ENCODE peak calls at places on chromosomes 12 and 14, in six cellular contexts. P, D, R, Q, F and K are unnamed samples.

GRCh38 chr14:101235042-101235871 is 326.0 kb upstream of the DIO3 start:
- DNase-seq in P (no peak), D (peak), R (peak), Q (peak), F (peak), K (no peak)

GRCh38 chr14:47442206-47442605 is 233.2 kb downstream of the MDGA2 start:
- DNase-seq in P (no peak), D (no peak), R (no peak), Q (peak), F (peak), K (no peak)

GRCh38 chr12:2273288-2273687 is 220.5 kb downstream of the CACNA1C start:
- DNase-seq in P (no peak), D (no peak), R (no peak), Q (peak), F (no peak), K (no peak)

GRCh38 chr14:36981832-36982528 is 190.4 kb downstream of the SLC25A21 start:
- DNase-seq in P (no peak), D (no peak), R (no peak), Q (peak), F (peak), K (no peak)

GRCh38 chr14:35818346-35819115 is 7.6 kb upstream of the BRMS1L start:
- DNase-seq in P (no peak), D (peak), R (no peak), Q (peak), F (peak), K (no peak)

GRCh38 chr12:116759783-116760581 is 21.9 kb downstream of the RNFT2 start:
- DNase-seq in P (no peak), D (no peak), R (no peak), Q (no peak), F (no peak), K (no peak)

GRCh38 chr14:53304726-53305381 is 151.7 kb upstream of the DDHD1 start:
- DNase-seq in P (no peak), D (no peak), R (no peak), Q (no peak), F (no peak), K (no peak)

GRCh38 chr14:82313889-82314288 is 780.2 kb upstream of the SEL1L start:
- DNase-seq in P (no peak), D (no peak), R (no peak), Q (no peak), F (no peak), K (no peak)

GRCh38 chr12:97426485-97427116 is 36.0 kb upstream of the RMST start:
- DNase-seq in P (no peak), D (no peak), R (no peak), Q (no peak), F (no peak), K (no peak)

GRCh38 chr14:38835874-38836273 is 267.2 kb downstream of the SEC23A start:
- DNase-seq in P (no peak), D (no peak), R (no peak), Q (no peak), F (no peak), K (no peak)

GRCh38 chr12:42741771-42742510 is 152.4 kb upstream of the PRICKLE1 start:
- DNase-seq in P (no peak), D (no peak), R (no peak), Q (peak), F (peak), K (no peak)

GRCh38 chr12:117030187-117030896 is 68.9 kb downstream of the TESC start:
- DNase-seq in P (no peak), D (no peak), R (no peak), Q (no peak), F (no peak), K (no peak)